ENCODE peak calls at places on chromosomes 11 and 22, in six cellular contexts. Y, I, L, O, V and E are unnamed samples.

GRCh38 chr11:130689222-130689908 is 226.9 kb downstream of the SNX19 start:
- DNase-seq in Y (no peak), I (no peak), L (no peak), O (no peak), V (no peak), E (no peak)

GRCh38 chr22:20422271-20422958 is 15.2 kb downstream of the SCARF2 start:
- DNase-seq in Y (no peak), I (no peak), L (no peak), O (no peak), V (peak; percentile 16), E (peak; percentile 97)

GRCh38 chr11:17631702-17632365 is 84.8 kb downstream of the OTOG start:
- DNase-seq in Y (no peak), I (no peak), L (peak; percentile 31), O (no peak), V (no peak), E (peak; percentile 12)

GRCh38 chr11:116852261-116853125 is 15.1 kb upstream of the APOA1 start:
- DNase-seq in Y (peak; percentile 23), I (no peak), L (no peak), O (no peak), V (no peak), E (no peak)

GRCh38 chr22:37843746-37844089 is 416 bp downstream of the ANKRD54 start:
- DNase-seq in Y (peak; percentile 65), I (peak; percentile 40), L (peak; percentile 90), O (no peak), V (no peak), E (peak; percentile 85)

GRCh38 chr11:115168229-115168671 is 336.0 kb downstream of the CADM1 start:
- DNase-seq in Y (no peak), I (no peak), L (no peak), O (no peak), V (peak; percentile 29), E (peak; percentile 68)

GRCh38 chr22:46593211-46593676 is 26.9 kb upstream of the GRAMD4 start:
- DNase-seq in Y (peak; percentile 47), I (no peak), L (no peak), O (no peak), V (peak; percentile 48), E (no peak)

GRCh38 chr11:81744336-81745116 is 989.1 kb downstream of the FAM181B start:
- DNase-seq in Y (no peak), I (no peak), L (no peak), O (no peak), V (no peak), E (no peak)

GRCh38 chr11:9172394-9172793 is 81.0 kb upstream of the SCUBE2 start:
- DNase-seq in Y (no peak), I (no peak), L (no peak), O (no peak), V (no peak), E (no peak)

GRCh38 chr22:32803020-32803758 is 1.7 kb downstream of the TIMP3 start:
- DNase-seq in Y (no peak), I (no peak), L (peak; percentile 54), O (no peak), V (no peak), E (no peak)

GRCh38 chr11:122091850-122092249 is 24.2 kb downstream of the BLID start:
- DNase-seq in Y (no peak), I (no peak), L (no peak), O (no peak), V (no peak), E (no peak)

GRCh38 chr11:2508793-2509192 is 64.0 kb downstream of the KCNQ1 start:
- DNase-seq in Y (no peak), I (no peak), L (peak; percentile 36), O (no peak), V (no peak), E (peak; percentile 4)

GRCh38 chr11:57095417-57095816 is 86.3 kb upstream of the LRRC55 start:
- DNase-seq in Y (no peak), I (no peak), L (no peak), O (no peak), V (no peak), E (no peak)

GRCh38 chr22:17154971-17155370 is 4.1 kb downstream of the HDHD5 start:
- DNase-seq in Y (no peak), I (no peak), L (no peak), O (no peak), V (no peak), E (no peak)

GRCh38 chr11:115682901-115683300 is 178.7 kb upstream of the CADM1 start:
- DNase-seq in Y (no peak), I (no peak), L (no peak), O (no peak), V (no peak), E (no peak)

GRCh38 chr22:19879996-19880785 is 25.5 kb upstream of the GNB1L start:
- DNase-seq in Y (no peak), I (no peak), L (peak; percentile 72), O (no peak), V (peak; percentile 12), E (peak; percentile 36)

GRCh38 chr11:45939836-45940235 is 17.4 kb downstream of the LARGE2 start:
- DNase-seq in Y (no peak), I (no peak), L (no peak), O (no peak), V (no peak), E (no peak)

GRCh38 chr11:34830035-34830434 is 86.1 kb downstream of the APIP start:
- DNase-seq in Y (no peak), I (no peak), L (no peak), O (no peak), V (no peak), E (no peak)